ENCODE peak calls at places on chromosome 3, in four cellular contexts. L, O, Q and J are unnamed samples.
A peak's percentile ranks its signal among the peaks of the same experiment; 100 is the strongest.

GRCh38 chr3:136162322-136162721 is 33.8 kb downstream of the MSL2 start:
- DNase-seq in L (peak; percentile 85), O (no peak), Q (no peak), J (no peak)

GRCh38 chr3:32681811-32682210 is 3.2 kb upstream of the CNOT10 start:
- DNase-seq in L (no peak), O (peak; percentile 30), Q (no peak), J (peak; percentile 5)

GRCh38 chr3:106345353-106346027 is 476.7 kb upstream of the CBLB start:
- DNase-seq in L (no peak), O (peak; percentile 50), Q (no peak), J (peak; percentile 30)

GRCh38 chr3:101643861-101644613 is 32.9 kb downstream of the ZBTB11 start:
- DNase-seq in L (no peak), O (peak; percentile 83), Q (no peak), J (no peak)

GRCh38 chr3:196519738-196520122 is 4.6 kb upstream of the SMCO1 start:
- DNase-seq in L (no peak), O (no peak), Q (no peak), J (no peak)

GRCh38 chr3:193174137-193174536 is 66.9 kb upstream of the PLAAT1 start:
- DNase-seq in L (no peak), O (peak; percentile 7), Q (no peak), J (no peak)

GRCh38 chr3:180690061-180690460 is 10.8 kb upstream of the CCDC39 start:
- DNase-seq in L (no peak), O (no peak), Q (no peak), J (no peak)

GRCh38 chr3:161409858-161410257 is 38.5 kb upstream of the SPTSSB start:
- DNase-seq in L (no peak), O (no peak), Q (no peak), J (peak; percentile 16)

GRCh38 chr3:188978772-188979171 is 193.0 kb upstream of the TPRG1 start:
- DNase-seq in L (no peak), O (no peak), Q (peak; percentile 38), J (no peak)

GRCh38 chr3:97957617-97958311 is 14.5 kb downstream of the RIOX2 start:
- DNase-seq in L (peak; percentile 74), O (no peak), Q (peak; percentile 28), J (no peak)

GRCh38 chr3:195039180-195039843 is 231.6 kb downstream of the XXYLT1 start:
- DNase-seq in L (no peak), O (no peak), Q (no peak), J (no peak)

GRCh38 chr3:154139996-154140436 is 18.8 kb downstream of the ARHGEF26 start:
- DNase-seq in L (no peak), O (no peak), Q (no peak), J (no peak)

GRCh38 chr3:126343675-126344074 is 13.5 kb downstream of the KLF15 start:
- DNase-seq in L (peak; percentile 40), O (no peak), Q (peak; percentile 3), J (no peak)

GRCh38 chr3:71130516-71131384 is 452.8 kb downstream of the FOXP1 start:
- DNase-seq in L (no peak), O (no peak), Q (peak; percentile 77), J (peak; percentile 30)

GRCh38 chr3:56192001-56192400 is 276.3 kb downstream of the ERC2 start:
- DNase-seq in L (no peak), O (no peak), Q (no peak), J (no peak)

GRCh38 chr3:145865329-145865904 is 295.6 kb downstream of the PLOD2 start:
- DNase-seq in L (no peak), O (no peak), Q (no peak), J (no peak)

GRCh38 chr3:181700168-181701087 is 11.3 kb upstream of the SOX2 start:
- DNase-seq in L (no peak), O (peak; percentile 34), Q (peak; percentile 70), J (peak; percentile 72)

GRCh38 chr3:153164009-153164550 is 2.1 kb downstream of the RAP2B start:
- DNase-seq in L (no peak), O (no peak), Q (no peak), J (no peak)

GRCh38 chr3:79871656-79872055 is 103.9 kb upstream of the ROBO1 start:
- DNase-seq in L (no peak), O (no peak), Q (no peak), J (no peak)

GRCh38 chr3:151347432-151347831 is 18.1 kb upstream of the P2RY13 start:
- DNase-seq in L (no peak), O (no peak), Q (peak; percentile 50), J (no peak)

GRCh38 chr3:23004971-23005370 is 198.2 kb upstream of the UBE2E2 start:
- DNase-seq in L (no peak), O (peak; percentile 86), Q (no peak), J (peak; percentile 61)

GRCh38 chr3:142027713-142028112 is 121.6 kb downstream of the TFDP2 start:
- DNase-seq in L (no peak), O (no peak), Q (peak; percentile 25), J (peak; percentile 42)

GRCh38 chr3:48305396-48305795 is 28.1 kb downstream of the SPINK8 start:
- DNase-seq in L (no peak), O (no peak), Q (no peak), J (no peak)

GRCh38 chr3:166685246-166685645 is 694.9 kb downstream of the ZBBX start:
- DNase-seq in L (no peak), O (no peak), Q (no peak), J (peak; percentile 1)
- TF ChIP-seq CTCF in L (no peak), O (peak; percentile 24), Q (no peak), J (no peak)

GRCh38 chr3:53802256-53802880 is 43.9 kb downstream of the CHDH start:
- DNase-seq in L (no peak), O (no peak), Q (no peak), J (no peak)

GRCh38 chr3:53803816-53804545 is 42.2 kb downstream of the CHDH start:
- DNase-seq in L (no peak), O (no peak), Q (no peak), J (no peak)

GRCh38 chr3:53801319-53801718 is 44.9 kb downstream of the CHDH start:
- DNase-seq in L (no peak), O (no peak), Q (no peak), J (no peak)

GRCh38 chr3:53804697-53805462 is 41.3 kb downstream of the CHDH start:
- DNase-seq in L (no peak), O (peak; percentile 21), Q (no peak), J (peak; percentile 55)

DNA sequence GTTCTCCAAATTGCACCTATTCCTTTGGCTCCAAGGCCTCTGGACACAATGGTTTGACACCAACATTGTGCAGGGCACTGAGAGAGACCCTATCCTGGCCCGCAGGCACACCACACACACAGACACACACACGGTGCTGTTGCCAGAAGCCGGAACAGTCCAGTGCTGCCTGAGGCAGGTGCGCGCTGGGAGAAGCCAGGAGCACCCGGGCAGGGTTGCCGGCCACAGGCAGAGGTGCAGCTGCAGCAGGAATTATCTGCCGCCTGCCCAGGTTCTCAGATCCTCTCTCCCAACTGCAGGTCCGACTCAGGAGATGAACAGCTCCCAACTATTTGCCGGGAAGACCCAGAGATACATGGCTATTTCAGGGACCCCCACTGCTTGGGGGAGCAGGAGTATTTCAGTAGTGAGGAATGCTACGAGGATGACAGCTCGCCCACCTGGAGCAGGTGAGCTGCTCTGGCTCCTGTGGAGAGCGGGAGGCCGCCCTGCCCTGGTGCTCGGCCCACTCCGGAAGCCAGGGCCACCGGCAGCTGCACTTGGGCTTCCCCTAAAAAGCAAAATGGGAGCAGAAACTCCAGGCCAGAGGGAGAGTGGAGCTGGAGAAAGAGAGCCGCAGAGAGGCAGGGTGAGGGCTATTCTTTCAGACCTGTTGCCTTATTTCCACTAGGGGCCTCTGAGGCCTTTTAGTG is 42.9 kb downstream of the CHDH start:
- DNase-seq in L (no peak), O (no peak), Q (no peak), J (no peak)
- TF ChIP-seq CTCF in L (no peak), O (no peak), Q (no peak), J (no peak)

GRCh38 chr3:15148614-15149013 is 49.7 kb upstream of the RBSN start:
- DNase-seq in L (no peak), O (no peak), Q (peak; percentile 57), J (no peak)
- TF ChIP-seq CTCF in L (no peak), O (no peak), Q (no peak), J (no peak)

GRCh38 chr3:50372349-50372748 is 13.0 kb upstream of the TMEM115 start:
- DNase-seq in L (no peak), O (no peak), Q (no peak), J (no peak)

GRCh38 chr3:50369271-50369670 is 9.9 kb upstream of the TMEM115 start:
- DNase-seq in L (no peak), O (no peak), Q (no peak), J (no peak)

GRCh38 chr3:50373146-50373864 is 14.0 kb upstream of the TMEM115 start:
- DNase-seq in L (no peak), O (no peak), Q (no peak), J (no peak)

GRCh38 chr3:50371133-50371670 is 11.9 kb upstream of the TMEM115 start:
- DNase-seq in L (no peak), O (no peak), Q (no peak), J (no peak)

DNA sequence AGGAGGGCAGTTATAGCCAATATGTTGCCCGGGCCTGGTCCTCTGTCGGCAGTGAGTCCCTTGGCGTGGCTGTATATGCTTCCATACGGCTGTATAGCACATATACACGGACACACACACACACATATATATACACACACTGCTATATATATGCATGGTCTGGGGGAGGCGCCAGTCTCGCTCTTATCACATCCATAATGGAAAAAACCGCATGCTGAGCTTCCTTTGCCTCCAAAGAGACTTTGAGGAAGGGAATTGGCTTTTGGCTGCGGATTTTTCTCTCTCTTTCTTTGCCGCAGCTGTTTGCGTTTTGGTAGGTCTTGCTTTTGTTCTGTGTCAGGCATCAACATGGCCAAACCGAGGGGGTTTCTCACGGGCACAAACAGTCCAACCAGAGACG is 11.3 kb upstream of the TMEM115 start:
- DNase-seq in L (no peak), O (no peak), Q (no peak), J (no peak)
- TF ChIP-seq CTCF in L (no peak), O (peak; percentile 57), Q (no peak), J (no peak)

GRCh38 chr3:60323180-60323579 is 928.1 kb downstream of the FHIT start:
- DNase-seq in L (no peak), O (no peak), Q (no peak), J (no peak)
- TF ChIP-seq CTCF in L (no peak), O (no peak), Q (no peak), J (no peak)

DNA sequence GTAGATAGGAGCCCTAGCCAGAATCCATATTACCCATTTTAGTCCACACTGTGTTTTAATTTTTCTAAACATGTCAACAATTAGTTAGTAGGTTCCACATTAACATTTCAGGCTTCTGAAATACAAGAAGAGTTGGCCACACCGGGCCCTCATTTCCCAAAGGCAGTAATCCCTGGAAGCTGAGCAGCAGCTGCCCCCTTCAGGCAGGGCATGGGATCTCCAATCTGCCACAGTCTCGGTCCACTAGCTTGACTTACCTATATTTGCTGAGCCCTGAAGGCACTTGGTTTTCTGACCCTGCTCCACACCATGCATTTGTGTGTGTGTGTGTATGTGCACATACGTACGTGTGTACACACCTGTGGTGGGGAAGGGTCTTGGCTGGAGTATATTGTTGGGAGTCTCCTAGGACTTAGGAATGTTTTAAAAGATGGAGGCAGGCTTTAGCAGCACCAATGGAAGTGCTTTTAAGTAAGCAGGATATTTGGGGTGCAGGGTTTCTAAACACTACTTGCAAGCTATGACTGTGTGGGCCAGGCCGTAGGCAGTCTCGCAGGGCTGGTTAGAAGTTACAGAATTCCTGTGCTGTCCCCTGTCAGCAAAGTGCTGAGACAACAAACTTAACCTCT is 71.2 kb upstream of the SOX14 start:
- DNase-seq in L (peak; percentile 40), O (no peak), Q (peak; percentile 9), J (no peak)
- TF ChIP-seq CTCF in L (no peak), O (peak; percentile 55), Q (peak; percentile 20), J (peak; percentile 23)